ENCODE peak calls at places on chromosome 14, in five cellular contexts. E, O, R, G and F are unnamed samples.

GRCh38 chr14:70716958-70717357 is 75.2 kb downstream of the TTC9 start:
- DNase-seq in E (no peak), R (no peak), G (no peak), O (no peak), F (no peak)

GRCh38 chr14:103103461-103104388 is 9.2 kb downstream of the EXOC3L4 start:
- DNase-seq in R (peak), E (peak), O (no peak), G (no peak), F (no peak)

GRCh38 chr14:30295980-30296379 is 263.0 kb upstream of the G2E3 start:
- DNase-seq in R (no peak), O (no peak), G (no peak), E (peak), F (no peak)

GRCh38 chr14:48563465-48563864 is 888.1 kb upstream of the MDGA2 start:
- DNase-seq in G (no peak), E (no peak), O (no peak), R (no peak), F (no peak)

GRCh38 chr14:80271389-80271788 is 60.1 kb upstream of the DIO2 start:
- DNase-seq in O (no peak), E (no peak), G (no peak), R (no peak), F (no peak)

GRCh38 chr14:21092147-21093011 is 6.1 kb downstream of the ZNF219 start:
- DNase-seq in R (peak), E (no peak), O (peak), G (peak), F (peak)

GRCh38 chr14:92356677-92357076 is 33.7 kb downstream of the SLC24A4 start:
- DNase-seq in E (no peak), G (no peak), R (no peak), O (no peak), F (no peak)

GRCh38 chr14:24542346-24542936 is 33.6 kb downstream of the CTSG start:
- DNase-seq in G (no peak), R (peak), O (no peak), E (no peak), F (no peak)

GRCh38 chr14:34665785-34666425 is 36.0 kb upstream of the SNX6 start:
- DNase-seq in O (no peak), E (no peak), R (peak), G (no peak), F (no peak)

GRCh38 chr14:73943083-73943482 is 6.8 kb downstream of the FAM161B start:
- DNase-seq in O (no peak), E (no peak), R (peak), G (no peak), F (no peak)

GRCh38 chr14:100539319-100539645 is 47.9 kb downstream of the BEGAIN start:
- DNase-seq in R (no peak), G (no peak), O (no peak), E (no peak), F (no peak)

GRCh38 chr14:105746124-105746514 is 219.7 kb downstream of the TMEM121 start:
- DNase-seq in O (no peak), E (no peak), R (no peak), G (no peak), F (no peak)

GRCh38 chr14:100533647-100534485 is 53.4 kb downstream of the BEGAIN start:
- DNase-seq in E (no peak), O (no peak), R (no peak), G (no peak), F (peak)

GRCh38 chr14:97277711-97278110 is 480.5 kb downstream of the VRK1 start:
- DNase-seq in O (no peak), E (no peak), R (no peak), G (no peak), F (no peak)

GRCh38 chr14:68786491-68787234 is 6.2 kb downstream of the ZFP36L1 start:
- DNase-seq in R (peak), G (no peak), E (no peak), O (no peak), F (no peak)

GRCh38 chr14:73339846-73340565 is 102.7 kb downstream of the PAPLN start:
- DNase-seq in E (no peak), R (no peak), G (no peak), O (no peak), F (no peak)

GRCh38 chr14:38261620-38262019 is 5.7 kb upstream of the CLEC14A start:
- DNase-seq in O (no peak), R (no peak), E (no peak), G (no peak), F (no peak)

GRCh38 chr14:94412671-94413638 is 24.6 kb upstream of the SERPINA1 start:
- DNase-seq in O (no peak), G (no peak), R (peak), E (no peak), F (no peak)

GRCh38 chr14:95222870-95223398 is 65.6 kb upstream of the DICER1 start:
- DNase-seq in R (peak), E (no peak), G (no peak), O (no peak), F (no peak)

GRCh38 chr14:56491299-56492285 is 88.0 kb upstream of the TMEM260 start:
- DNase-seq in R (peak), O (peak), E (no peak), G (peak), F (no peak)

GRCh38 chr14:68947802-68948201 is 31.3 kb downstream of the ACTN1 start:
- DNase-seq in E (no peak), G (no peak), R (peak), O (no peak), F (no peak)

GRCh38 chr14:100066984-100067383 is 1.8 kb downstream of the EVL start:
- DNase-seq in O (no peak), R (no peak), G (no peak), E (no peak), F (no peak)

GRCh38 chr14:66508846-66509621 is 1.1 kb downstream of the GPHN start:
- DNase-seq in G (peak), O (peak), E (no peak), R (peak), F (peak)

GRCh38 chr14:105419305-105420091 is at the start of gene MTA1:
- DNase-seq in O (no peak), G (peak), E (peak), R (peak), F (peak)

GRCh38 chr14:51612449-51612848 is 39.3 kb upstream of the FRMD6 start:
- DNase-seq in E (no peak), O (no peak), G (no peak), R (no peak), F (no peak)

GRCh38 chr14:104717646-104718045 is 6.4 kb upstream of the ADSS1 start:
- DNase-seq in E (no peak), O (no peak), R (no peak), G (no peak), F (no peak)